ENCODE peak calls at places on chromosomes 11 and 22, in four cellular contexts. L, M, V and I are unnamed samples.

GRCh38 chr11:69013009-69013951 is at the start of gene MRGPRF:
- DNase-seq in L (no peak), M (no peak), V (peak; percentile 30), I (peak; percentile 66)

GRCh38 chr11:122439911-122440782 is 215.4 kb upstream of the UBASH3B start:
- DNase-seq in L (peak; percentile 83), M (no peak), V (no peak), I (peak; percentile 75)

GRCh38 chr11:12271241-12271640 is 106.1 kb upstream of the PARVA start:
- DNase-seq in L (no peak), M (no peak), V (no peak), I (no peak)

GRCh38 chr11:70029831-70030811 is 48.0 kb upstream of the ANO1 start:
- DNase-seq in L (no peak), M (no peak), V (no peak), I (no peak)

GRCh38 chr22:24186892-24187670 is 5.8 kb downstream of the SUSD2 start:
- DNase-seq in L (no peak), M (no peak), V (no peak), I (no peak)

GRCh38 chr11:15073361-15074205 is at the start of gene CALCB:
- DNase-seq in L (no peak), M (no peak), V (no peak), I (peak; percentile 65)

GRCh38 chr22:20398420-20398819 is 4.5 kb downstream of the ZNF74 start:
- DNase-seq in L (no peak), M (no peak), V (no peak), I (no peak)

GRCh38 chr11:64563966-64564365 is 27.1 kb upstream of the SLC22A12 start:
- DNase-seq in L (no peak), M (no peak), V (no peak), I (no peak)

GRCh38 chr22:38228326-38228872 is 26.6 kb downstream of the MAFF start:
- DNase-seq in L (no peak), M (no peak), V (no peak), I (no peak)

GRCh38 chr22:17890245-17890671 is 116.0 kb upstream of the BID start:
- DNase-seq in L (no peak), M (no peak), V (peak; percentile 49), I (no peak)

GRCh38 chr11:32428665-32429293 is 6.6 kb downstream of the WT1 start:
- DNase-seq in L (no peak), M (no peak), V (no peak), I (no peak)

GRCh38 chr11:69142894-69143293 is 12.8 kb upstream of the SMIM38 start:
- DNase-seq in L (no peak), M (no peak), V (peak; percentile 92), I (no peak)

GRCh38 chr11:63560506-63561179 is 2.5 kb downstream of the PLAAT2 start:
- DNase-seq in L (no peak), M (no peak), V (no peak), I (no peak)

GRCh38 chr11:130616578-130616977 is 168.1 kb downstream of the ADAMTS15 start:
- DNase-seq in L (no peak), M (no peak), V (no peak), I (no peak)

GRCh38 chr11:96257972-96258951 is 84.7 kb downstream of the MAML2 start:
- DNase-seq in L (no peak), M (no peak), V (no peak), I (no peak)

GRCh38 chr11:46348566-46348981 is 1.3 kb downstream of the DGKZ start:
- DNase-seq in L (no peak), M (no peak), V (no peak), I (no peak)

GRCh38 chr11:121452609-121453150 is at the start of gene SORL1-AS1:
- DNase-seq in L (no peak), M (no peak), V (no peak), I (no peak)

GRCh38 chr11:6402561-6402981 is 12.3 kb downstream of the SMPD1 start:
- DNase-seq in L (no peak), M (peak; percentile 76), V (no peak), I (no peak)

GRCh38 chr11:74453373-74453975 is 13.9 kb downstream of the KCNE3 start:
- DNase-seq in L (peak; percentile 48), M (peak; percentile 9), V (peak; percentile 75), I (peak; percentile 87)

GRCh38 chr11:17395554-17395961 is 7.1 kb upstream of the KCNJ11 start:
- DNase-seq in L (no peak), M (no peak), V (no peak), I (no peak)

GRCh38 chr11:121453589-121454299 is 977 bp upstream of the SORL1-AS1 start:
- DNase-seq in L (peak; percentile 72), M (no peak), V (no peak), I (no peak)

GRCh38 chr11:30489076-30489475 is 97.1 kb downstream of the MPPED2 start:
- DNase-seq in L (no peak), M (no peak), V (no peak), I (no peak)

GRCh38 chr22:36333632-36334031 is 54.1 kb downstream of the MYH9 start:
- DNase-seq in L (no peak), M (no peak), V (no peak), I (no peak)

GRCh38 chr11:13152736-13153541 is 124.7 kb upstream of the BMAL1 start:
- DNase-seq in L (peak; percentile 25), M (no peak), V (no peak), I (no peak)

GRCh38 chr11:35549787-35550186 is 24.4 kb upstream of the PAMR1 start:
- DNase-seq in L (no peak), M (no peak), V (no peak), I (no peak)

GRCh38 chr22:33126881-33127280 is 68.7 kb upstream of the SYN3 start:
- DNase-seq in L (peak; percentile 39), M (no peak), V (no peak), I (no peak)

GRCh38 chr11:76510060-76511047 is 65.5 kb downstream of the EMSY start:
- DNase-seq in L (no peak), M (no peak), V (no peak), I (no peak)

GRCh38 chr11:134759314-134759713 is 347.3 kb upstream of the B3GAT1 start:
- DNase-seq in L (no peak), M (no peak), V (no peak), I (no peak)

GRCh38 chr22:29716814-29717213 is 3.0 kb upstream of the CABP7 start:
- DNase-seq in L (peak; percentile 84), M (no peak), V (peak; percentile 64), I (peak; percentile 89)

GRCh38 chr11:83064011-83064410 is 7.7 kb downstream of the RAB30 start:
- DNase-seq in L (no peak), M (no peak), V (no peak), I (no peak)

GRCh38 chr22:39690901-39691620 is 120.5 kb downstream of the CACNA1I start:
- DNase-seq in L (no peak), M (no peak), V (peak; percentile 63), I (peak; percentile 50)

DNA sequence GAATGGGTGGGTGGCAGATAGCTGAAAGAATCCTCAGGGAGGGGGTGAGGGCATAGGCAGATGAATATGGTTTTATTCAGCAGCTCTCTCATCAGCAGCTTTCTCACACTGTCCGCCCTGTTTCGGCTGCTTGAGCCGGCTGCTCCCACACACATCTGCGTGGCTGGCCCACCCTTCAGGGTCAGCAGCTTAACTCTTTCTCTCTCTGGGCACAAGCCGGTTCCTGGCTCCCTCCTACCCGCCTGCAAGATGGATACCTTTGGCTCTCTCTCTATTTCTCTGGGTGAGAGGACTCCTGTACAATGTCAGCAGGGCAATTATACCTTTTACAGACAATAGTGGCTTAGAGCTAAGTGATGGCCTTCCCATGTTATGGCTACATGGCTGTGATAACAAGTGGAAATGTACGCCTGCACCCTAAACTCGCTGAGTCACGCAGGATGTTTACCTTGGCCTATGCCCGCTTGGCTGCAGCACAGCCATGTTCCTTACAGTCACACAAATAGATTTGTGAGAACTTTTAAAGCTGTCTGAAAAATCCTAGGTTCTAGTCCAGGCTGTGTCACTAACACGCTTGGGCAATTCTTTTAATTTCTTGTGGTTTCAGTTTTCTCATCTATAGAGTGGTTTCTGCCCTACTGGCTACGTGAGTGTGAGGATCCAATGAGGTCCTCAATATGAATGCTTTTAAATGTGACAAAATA is 4.1 kb downstream of the MMP20 start:
- DNase-seq in L (no peak), M (no peak), V (no peak), I (no peak)
- TF ChIP-seq ESRRA in L (no peak), M (no peak), V (no peak), I (no peak)

DNA sequence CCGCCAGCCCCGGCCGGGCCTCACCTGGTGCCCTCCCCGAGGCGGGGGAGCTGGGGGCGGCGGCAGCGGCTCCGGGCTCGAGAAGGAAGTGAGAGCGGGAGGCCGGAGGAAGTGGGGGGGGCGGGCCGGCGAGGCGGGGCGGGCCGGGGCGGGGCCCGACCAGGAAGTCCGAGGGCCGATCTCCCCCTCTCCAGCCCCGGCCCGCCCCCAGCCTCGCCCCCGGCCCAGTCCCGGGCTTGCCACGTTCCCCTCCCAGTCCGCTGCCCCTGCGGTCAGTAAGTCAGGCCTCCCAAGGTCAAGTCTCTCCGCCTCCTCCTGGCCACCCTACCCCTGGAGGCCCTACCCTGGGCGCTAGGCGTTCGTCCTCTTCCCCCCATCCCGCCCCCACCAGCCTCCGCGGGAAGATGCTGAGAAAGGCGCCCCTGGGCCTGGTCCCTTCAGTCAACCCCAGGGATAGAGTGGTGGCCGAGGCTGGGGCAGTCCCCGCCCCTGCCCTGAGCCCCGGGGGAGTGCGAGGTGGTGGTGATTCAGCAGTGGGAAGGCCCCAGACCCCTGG is at the start of gene RHOG:
- DNase-seq in L (peak; percentile 35), M (no peak), V (peak; percentile 92), I (peak; percentile 73)
- TF ChIP-seq CREB1 in L (no peak), M (no peak), V (no peak), I (no peak)

GRCh38 chr11:924406-925157 is 1.1 kb upstream of the AP2A2 start:
- DNase-seq in L (no peak), M (no peak), V (no peak), I (no peak)

GRCh38 chr11:925158-925495 is 543 bp upstream of the AP2A2 start:
- DNase-seq in L (no peak), M (no peak), V (peak; percentile 53), I (no peak)

GRCh38 chr11:923691-924405 is 1.8 kb upstream of the AP2A2 start:
- DNase-seq in L (no peak), M (no peak), V (no peak), I (no peak)

GRCh38 chr11:926341-926916 is 759 bp downstream of the AP2A2 start:
- DNase-seq in L (no peak), M (no peak), V (peak; percentile 71), I (no peak)

DNA sequence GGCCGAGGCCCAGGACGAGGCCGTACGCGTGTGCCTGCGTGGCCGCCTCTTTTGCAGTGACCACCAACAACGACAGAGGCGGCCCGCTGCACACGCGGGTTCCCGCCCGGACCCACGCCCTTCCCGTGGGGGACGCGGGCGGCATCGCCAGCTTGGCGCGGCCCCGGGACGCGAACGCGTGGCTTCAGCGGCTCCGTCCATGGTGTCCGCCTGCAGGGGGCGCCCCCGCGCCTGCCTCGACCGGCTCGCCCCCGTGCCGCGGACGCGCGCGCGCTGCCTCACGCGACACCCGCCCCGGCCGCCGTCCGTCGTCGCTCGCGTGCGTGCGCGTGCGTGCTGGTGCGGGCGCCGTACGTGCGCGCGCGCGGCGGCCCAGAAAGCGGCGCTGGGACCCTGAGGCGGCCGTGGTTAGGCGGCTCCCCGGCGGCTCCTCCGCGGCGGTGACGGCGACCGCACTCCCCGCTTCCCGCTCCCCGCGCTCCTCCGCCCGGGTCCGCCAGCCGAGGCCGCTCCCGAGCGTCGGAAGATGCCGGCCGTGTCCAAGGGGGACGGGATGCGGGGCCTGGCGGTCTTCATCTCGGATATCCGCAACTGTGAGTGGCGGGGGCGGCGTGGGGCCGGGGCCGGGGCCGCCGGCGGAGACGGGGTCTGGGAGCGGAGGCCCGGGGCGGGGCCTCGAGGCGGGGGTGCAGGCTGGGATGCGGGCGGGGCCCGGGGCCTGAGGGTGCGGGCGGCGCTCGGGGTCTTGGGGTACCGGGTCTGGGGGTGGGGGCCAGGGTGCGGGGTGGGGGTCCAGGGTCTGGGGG is at the start of gene AP2A2:
- DNase-seq in L (peak; percentile 58), M (no peak), V (peak; percentile 95), I (peak; percentile 87)
- TF ChIP-seq ESRRA in L (peak; percentile 41), M (no peak), V (peak; percentile 83), I (peak; percentile 51)

GRCh38 chr11:19675397-19675796 is 37.2 kb upstream of the NAV2 start:
- DNase-seq in L (no peak), M (no peak), V (no peak), I (no peak)
- TF ChIP-seq CREB1 in L (no peak), M (no peak), V (no peak), I (no peak)